ENCODE peak calls at places on chromosomes 7 and 10, in eight cellular contexts. W, R, P, M, G, Q, U and K are unnamed samples.
A peak's percentile ranks its signal among the peaks of the same experiment; 100 is the strongest.

GRCh38 chr7:151860771-151861170 is 16.1 kb downstream of the PRKAG2 start:
- DNase-seq in Q (no peak), R (no peak), W (no peak), G (no peak), M (no peak), U (no peak), P (no peak), K (no peak)

GRCh38 chr10:80205478-80206276 is at the start of gene ANXA11:
- DNase-seq in P (peak; percentile 81), U (peak; percentile 55), G (peak; percentile 90), Q (peak; percentile 86), M (peak; percentile 96), R (peak; percentile 78), W (peak; percentile 80), K (peak; percentile 29)

GRCh38 chr10:122557516-122557915 is 3.0 kb upstream of the DMBT1 start:
- DNase-seq in R (no peak), Q (no peak), P (no peak), M (no peak), U (no peak), G (no peak), W (peak; percentile 36), K (no peak)

GRCh38 chr10:1050555-1050954 is 1.6 kb upstream of the IDI1 start:
- DNase-seq in U (no peak), Q (no peak), P (no peak), M (no peak), R (no peak), G (peak; percentile 72), W (peak; percentile 71), K (no peak)

GRCh38 chr7:79352323-79352722 is 101.1 kb downstream of the MAGI2 start:
- DNase-seq in P (no peak), R (no peak), M (no peak), G (no peak), Q (no peak), W (no peak), U (no peak), K (no peak)

GRCh38 chr7:148368562-148368961 is 222.0 kb upstream of the C7orf33 start:
- DNase-seq in P (no peak), G (no peak), R (no peak), M (no peak), W (no peak), U (no peak), Q (no peak), K (no peak)

GRCh38 chr10:82813856-82814255 is 938.9 kb downstream of the NRG3 start:
- DNase-seq in P (no peak), W (peak; percentile 43), M (no peak), R (no peak), Q (no peak), U (peak; percentile 18), G (no peak), K (no peak)

GRCh38 chr7:99562832-99563231 is 4.4 kb downstream of the ZNF655 start:
- DNase-seq in R (peak; percentile 94), Q (no peak), M (no peak), G (peak; percentile 34), P (no peak), U (peak; percentile 100), W (peak; percentile 97), K (peak; percentile 97)

GRCh38 chr7:134750083-134751062 is 29.1 kb upstream of the CALD1 start:
- DNase-seq in R (no peak), G (peak; percentile 76), Q (peak; percentile 52), U (peak; percentile 66), M (peak; percentile 47), P (no peak), W (peak; percentile 58), K (peak; percentile 48)

GRCh38 chr7:75624134-75624832 is 114.5 kb downstream of the HIP1 start:
- DNase-seq in Q (peak; percentile 69), G (no peak), W (peak; percentile 52), R (no peak), U (peak; percentile 58), P (peak; percentile 57), M (no peak), K (peak; percentile 50)

GRCh38 chr10:12350167-12350872 is 973 bp downstream of the CAMK1D start:
- DNase-seq in R (peak; percentile 49), W (no peak), P (peak; percentile 18), M (peak; percentile 62), G (peak; percentile 69), U (no peak), Q (peak; percentile 53), K (peak; percentile 12)

GRCh38 chr7:131336956-131337355 is 9.3 kb downstream of the MKLN1 start:
- DNase-seq in Q (no peak), P (no peak), R (no peak), M (no peak), G (no peak), U (peak; percentile 40), W (peak; percentile 48), K (peak; percentile 28)

GRCh38 chr10:11512596-11512995 is 98.9 kb downstream of the USP6NL start:
- DNase-seq in P (no peak), Q (no peak), W (no peak), G (no peak), R (no peak), M (no peak), U (no peak), K (no peak)

GRCh38 chr7:40544932-40545331 is 410.1 kb downstream of the SUGCT start:
- DNase-seq in M (no peak), W (no peak), R (no peak), Q (no peak), G (no peak), P (no peak), U (peak; percentile 8), K (no peak)

GRCh38 chr7:5854738-5855137 is 25.9 kb upstream of the OCM start:
- DNase-seq in M (no peak), R (no peak), U (no peak), P (no peak), W (no peak), G (no peak), Q (no peak), K (no peak)

GRCh38 chr7:159209429-159209828 is 64.8 kb upstream of the VIPR2 start:
- DNase-seq in P (no peak), G (no peak), W (no peak), U (no peak), M (no peak), Q (no peak), R (no peak), K (no peak)

GRCh38 chr10:57624066-57624465 is 643.6 kb downstream of the IPMK start:
- DNase-seq in W (peak; percentile 60), U (no peak), M (no peak), G (no peak), P (no peak), Q (no peak), R (no peak), K (no peak)

GRCh38 chr10:86066696-86067095 is 299.9 kb downstream of the GRID1 start:
- DNase-seq in P (no peak), G (no peak), M (no peak), Q (no peak), U (no peak), W (no peak), R (no peak), K (no peak)

GRCh38 chr10:102894491-102895213 is 23.4 kb upstream of the CNNM2 start:
- DNase-seq in Q (no peak), U (no peak), G (no peak), M (no peak), R (no peak), W (no peak), P (no peak), K (no peak)

GRCh38 chr7:84701524-84702306 is 485.1 kb downstream of the SEMA3D start:
- DNase-seq in G (no peak), U (peak; percentile 87), W (peak; percentile 91), Q (no peak), M (no peak), P (no peak), R (peak; percentile 9), K (peak; percentile 99)

GRCh38 chr10:34114914-34115313 is 700.2 kb downstream of the PARD3 start:
- DNase-seq in M (no peak), P (no peak), G (no peak), R (no peak), Q (no peak), W (no peak), U (no peak), K (no peak)

GRCh38 chr7:74066626-74067025 is 17.0 kb upstream of the LIMK1 start:
- DNase-seq in W (no peak), U (no peak), M (no peak), R (no peak), Q (no peak), G (no peak), P (no peak), K (no peak)

GRCh38 chr10:91694170-91694794 is 61.4 kb upstream of the PPP1R3C start:
- DNase-seq in Q (no peak), U (peak; percentile 59), P (no peak), M (peak; percentile 47), G (peak; percentile 22), R (peak; percentile 43), W (peak; percentile 83), K (peak; percentile 30)

GRCh38 chr7:137994091-137994688 is 7.7 kb downstream of the CREB3L2 start:
- DNase-seq in P (no peak), R (no peak), M (no peak), Q (peak; percentile 19), U (no peak), W (no peak), G (no peak), K (no peak)

GRCh38 chr7:121604627-121605296 is 208.7 kb upstream of the FAM3C start:
- DNase-seq in G (no peak), W (no peak), R (peak; percentile 2), P (no peak), Q (no peak), M (no peak), U (peak; percentile 70), K (no peak)

GRCh38 chr10:55446603-55447002 is 645.6 kb upstream of the PCDH15 start:
- DNase-seq in U (no peak), Q (no peak), W (no peak), P (no peak), G (no peak), M (no peak), R (no peak), K (no peak)

GRCh38 chr7:41504581-41504980 is 198.3 kb downstream of the INHBA start:
- DNase-seq in P (no peak), R (no peak), G (no peak), W (no peak), M (no peak), Q (no peak), U (no peak), K (no peak)

GRCh38 chr7:116954443-116954838 is 1.1 kb downstream of the ST7 start:
- DNase-seq in R (no peak), M (no peak), U (no peak), P (no peak), Q (no peak), W (no peak), G (no peak), K (no peak)

GRCh38 chr10:17423641-17424186 is 30.7 kb downstream of the ST8SIA6 start:
- DNase-seq in M (no peak), Q (no peak), U (peak; percentile 30), R (no peak), W (peak; percentile 12), P (no peak), G (peak; percentile 26), K (no peak)

GRCh38 chr7:80467069-80467468 is 44.8 kb downstream of the GNAT3 start:
- DNase-seq in R (no peak), G (no peak), W (peak; percentile 58), Q (no peak), P (no peak), M (no peak), U (peak; percentile 47), K (peak; percentile 45)

GRCh38 chr7:711093-711966 is 15.2 kb upstream of the DNAAF5 start:
- DNase-seq in Q (no peak), U (no peak), R (no peak), W (no peak), G (no peak), P (peak; percentile 42), M (peak; percentile 81), K (no peak)